ENCODE peak calls at places on chromosomes 3 and 15, in four cellular contexts. V, R, I and M are unnamed samples.

GRCh38 chr15:65189102-65189740 is 4.1 kb upstream of the CLPX start:
- DNase-seq in V (peak; percentile 42), R (no peak), I (peak; percentile 46), M (no peak)

GRCh38 chr3:82791241-82791640 is 1029.8 kb upstream of the GBE1 start:
- DNase-seq in V (no peak), R (no peak), I (no peak), M (peak; percentile 43)

GRCh38 chr15:59170295-59170881 is 36.3 kb upstream of the LDHAL6B start:
- DNase-seq in V (no peak), R (peak; percentile 92), I (peak; percentile 70), M (no peak)

GRCh38 chr3:48679416-48680380 is 6.0 kb downstream of the NCKIPSD start:
- DNase-seq in V (no peak), R (no peak), I (no peak), M (no peak)

GRCh38 chr3:126487151-126487771 is 11.6 kb upstream of the ZXDC start:
- DNase-seq in V (no peak), R (peak; percentile 66), I (peak; percentile 69), M (no peak)

GRCh38 chr3:69410301-69410700 is 24.4 kb upstream of the FRMD4B start:
- DNase-seq in V (peak; percentile 72), R (peak; percentile 56), I (peak; percentile 56), M (peak; percentile 69)

GRCh38 chr15:51883436-51883835 is 54.0 kb downstream of the TMOD3 start:
- DNase-seq in V (no peak), R (no peak), I (no peak), M (no peak)

GRCh38 chr3:197802505-197803459 is 11.7 kb downstream of the LRCH3 start:
- DNase-seq in V (no peak), R (no peak), I (no peak), M (no peak)

GRCh38 chr3:43093006-43093405 is 12.9 kb downstream of the POMGNT2 start:
- DNase-seq in V (peak; percentile 60), R (no peak), I (no peak), M (no peak)

GRCh38 chr3:16906679-16907078 is 21.9 kb downstream of the PLCL2 start:
- DNase-seq in V (no peak), R (peak; percentile 64), I (peak; percentile 74), M (no peak)

GRCh38 chr3:183818706-183819624 is 6.4 kb downstream of the MAP6D1 start:
- DNase-seq in V (no peak), R (no peak), I (no peak), M (no peak)

GRCh38 chr3:194158942-194159439 is 23.0 kb downstream of the HES1 start:
- DNase-seq in V (no peak), R (no peak), I (peak; percentile 48), M (no peak)

GRCh38 chr3:71786551-71786950 is 1.6 kb upstream of the PROK2 start:
- DNase-seq in V (no peak), R (no peak), I (no peak), M (no peak)